ENCODE peak calls at places on chromosomes 3 and 15, in eight cellular contexts. Q is BJ; W is hepatocyte; S is astrocyte of the spinal cord; O is astrocyte; E is CD4-positive, alpha-beta T cell; R is GM12865; K is psoas muscle. F is an unnamed sample.

GRCh38 chr3:118882353-118882947 is 152.2 kb downstream of the IGSF11 start:
- DNase-seq in Q (no peak), K (peak; percentile 23), W (peak; percentile 80), S (peak; percentile 59), R (peak; percentile 72), O (peak; percentile 23), E (peak; percentile 57), F (no peak)

GRCh38 chr15:26870346-26870745 is 3.5 kb downstream of the GABRA5 start:
- DNase-seq in K (no peak), O (no peak), Q (no peak), R (no peak), S (no peak), W (no peak), E (no peak), F (no peak)

GRCh38 chr3:74268753-74269152 is 345.7 kb downstream of the CNTN3 start:
- DNase-seq in K (no peak), O (peak; percentile 6), S (no peak), Q (no peak), W (no peak), R (no peak), E (no peak), F (no peak)

GRCh38 chr3:61829301-61830110 is 268.1 kb downstream of the PTPRG start:
- DNase-seq in S (no peak), E (no peak), K (no peak), W (no peak), O (no peak), R (no peak), Q (no peak), F (no peak)

GRCh38 chr15:67501177-67501835 is 19.6 kb upstream of the C15orf61 start:
- DNase-seq in Q (no peak), E (no peak), S (peak; percentile 55), K (no peak), R (peak; percentile 12), O (peak; percentile 10), W (peak; percentile 30), F (no peak)

GRCh38 chr3:194333212-194333980 is 17.7 kb downstream of the CPN2 start:
- DNase-seq in R (peak; percentile 85), S (peak; percentile 86), W (peak; percentile 92), O (peak; percentile 32), Q (no peak), K (peak; percentile 85), E (peak; percentile 89), F (peak; percentile 95)

GRCh38 chr3:6528951-6529350 is 332.0 kb upstream of the GRM7 start:
- DNase-seq in S (no peak), W (no peak), O (no peak), Q (no peak), E (no peak), K (no peak), R (peak; percentile 34), F (no peak)

GRCh38 chr3:163490119-163490518 is 1588.2 kb downstream of the SI start:
- DNase-seq in S (peak; percentile 28), W (peak; percentile 71), R (peak; percentile 54), K (no peak), Q (no peak), E (no peak), O (no peak), F (no peak)

GRCh38 chr3:178084938-178085816 is 451.1 kb upstream of the KCNMB2 start:
- DNase-seq in E (peak; percentile 14), Q (no peak), K (peak; percentile 70), O (peak; percentile 73), W (peak; percentile 90), S (peak; percentile 94), R (peak; percentile 32), F (peak; percentile 75)

GRCh38 chr3:42300013-42300412 is 34.0 kb upstream of the CCK start:
- DNase-seq in O (peak; percentile 22), E (no peak), W (peak; percentile 66), Q (no peak), R (peak; percentile 49), S (peak; percentile 53), K (no peak), F (no peak)

GRCh38 chr15:94246016-94246415 is 14.7 kb downstream of the MCTP2 start:
- DNase-seq in E (no peak), K (no peak), W (no peak), O (no peak), Q (no peak), R (no peak), S (no peak), F (no peak)

GRCh38 chr15:60519218-60519617 is 40.3 kb upstream of the ICE2 start:
- DNase-seq in S (peak; percentile 17), W (no peak), O (no peak), E (no peak), R (no peak), K (no peak), Q (no peak), F (no peak)

GRCh38 chr15:90142216-90143175 is 40.2 kb upstream of the IDH2 start:
- DNase-seq in Q (no peak), W (no peak), K (no peak), R (no peak), O (no peak), S (no peak), E (peak; percentile 8), F (no peak)

GRCh38 chr3:74055064-74055463 is 430.3 kb upstream of the PDZRN3 start:
- DNase-seq in Q (no peak), E (no peak), S (no peak), R (no peak), K (no peak), O (no peak), W (no peak), F (no peak)

GRCh38 chr3:152964901-152965609 is 130.1 kb downstream of the P2RY1 start:
- DNase-seq in O (no peak), S (no peak), E (no peak), Q (no peak), K (no peak), R (no peak), W (no peak), F (no peak)

GRCh38 chr3:152957488-152957887 is 122.6 kb downstream of the P2RY1 start:
- DNase-seq in Q (no peak), O (no peak), R (no peak), E (no peak), S (no peak), K (no peak), W (no peak), F (no peak)

GRCh38 chr3:152960684-152961083 is 125.8 kb downstream of the P2RY1 start:
- DNase-seq in O (no peak), K (no peak), E (no peak), Q (no peak), W (no peak), R (no peak), S (no peak), F (no peak)

DNA sequence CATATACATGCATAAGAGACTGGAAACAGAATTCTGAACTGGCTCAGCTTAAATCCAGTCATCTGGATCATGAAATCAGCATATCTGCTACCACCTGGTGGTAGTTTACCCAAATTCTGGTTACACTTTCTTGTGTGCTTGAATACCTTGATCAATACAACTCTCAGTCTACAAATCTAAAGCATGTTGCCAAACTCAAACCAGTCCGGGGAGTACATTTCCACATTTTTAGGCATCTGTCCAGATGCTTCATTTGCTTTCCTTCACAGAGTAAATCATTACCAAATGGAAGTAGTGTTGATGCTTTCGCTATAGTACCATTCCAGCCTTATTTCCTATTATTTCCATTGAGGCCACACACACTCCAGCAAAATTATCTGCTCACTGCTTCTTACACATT is 126.4 kb downstream of the P2RY1 start:
- DNase-seq in K (no peak), W (peak; percentile 19), Q (no peak), S (peak; percentile 34), O (no peak), R (peak; percentile 63), E (no peak), F (no peak)
- TF ChIP-seq CTCF in K (peak; percentile 35), W (peak; percentile 49), Q (peak; percentile 15), S (peak; percentile 38), O (peak; percentile 20), R (peak; percentile 37), E (no peak), F (peak; percentile 65)

GRCh38 chr15:91289324-91289723 is 189.3 kb downstream of the SV2B start:
- DNase-seq in Q (no peak), K (no peak), S (no peak), W (no peak), O (no peak), E (no peak), R (peak; percentile 13), F (no peak)
- TF ChIP-seq CTCF in Q (no peak), K (no peak), S (no peak), W (no peak), O (no peak), E (no peak), R (peak; percentile 15), F (no peak)

GRCh38 chr3:47065681-47066080 is 86.2 kb downstream of the NBEAL2 start:
- DNase-seq in E (no peak), Q (no peak), S (no peak), W (no peak), K (no peak), O (no peak), R (no peak), F (no peak)
- TF ChIP-seq CTCF in E (no peak), Q (no peak), S (no peak), W (no peak), K (no peak), O (no peak), R (no peak), F (no peak)

GRCh38 chr3:157336252-157337009 is 100.2 kb upstream of the PTX3 start:
- DNase-seq in E (no peak), R (no peak), S (no peak), O (no peak), K (no peak), Q (no peak), W (no peak), F (no peak)
- TF ChIP-seq CTCF in E (no peak), R (no peak), S (no peak), O (no peak), K (no peak), Q (no peak), W (no peak), F (no peak)

GRCh38 chr3:38655708-38656300 is 6.3 kb upstream of the SCN5A start:
- DNase-seq in S (peak; percentile 50), K (no peak), Q (no peak), O (peak; percentile 14), W (peak; percentile 62), R (peak; percentile 48), E (no peak), F (no peak)
- TF ChIP-seq CTCF in S (peak; percentile 57), K (peak; percentile 39), Q (peak; percentile 57), O (peak; percentile 45), W (peak; percentile 63), R (peak; percentile 44), E (peak; percentile 64), F (peak; percentile 77)

GRCh38 chr3:15017191-15017590 is 47.9 kb downstream of the MRPS25 start:
- DNase-seq in E (no peak), W (no peak), Q (no peak), S (no peak), O (no peak), R (no peak), K (no peak), F (no peak)
- TF ChIP-seq CTCF in E (no peak), W (no peak), Q (no peak), S (no peak), O (no peak), R (no peak), K (no peak), F (no peak)